ENCODE peak calls at places on chromosomes 11 and 22, in four cellular contexts. O, N, F and W are unnamed samples.

GRCh38 chr11:82384308-82384707 is 349.4 kb downstream of the FAM181B start:
- DNase-seq in O (no peak), N (no peak), F (no peak), W (no peak)

GRCh38 chr22:30754971-30755759 is 60.5 kb downstream of the OSBP2 start:
- DNase-seq in O (peak), N (peak), F (peak), W (peak)

GRCh38 chr11:128908391-128909246 is 17.5 kb downstream of the KCNJ5 start:
- DNase-seq in O (peak), N (peak), F (no peak), W (peak)

GRCh38 chr22:38873469-38874411 is 1.7 kb upstream of the CBX6 start:
- DNase-seq in O (peak), N (no peak), F (peak), W (no peak)

GRCh38 chr11:2590951-2591754 is 108.6 kb downstream of the KCNQ1OT1 start:
- DNase-seq in O (no peak), N (no peak), F (no peak), W (no peak)

GRCh38 chr22:45884201-45885067 is 92.5 kb downstream of the WNT7B start:
- DNase-seq in O (no peak), N (no peak), F (no peak), W (no peak)

GRCh38 chr11:92528051-92528450 is 303.4 kb downstream of the FAT3 start:
- DNase-seq in O (peak), N (no peak), F (no peak), W (no peak)

GRCh38 chr22:29270475-29271271 is 2.6 kb downstream of the EWSR1 start:
- DNase-seq in O (peak), N (no peak), F (no peak), W (no peak)

GRCh38 chr11:12441081-12441801 is 63.9 kb downstream of the PARVA start:
- DNase-seq in O (peak), N (no peak), F (no peak), W (peak)

GRCh38 chr22:26489447-26490036 is 5.9 kb downstream of the SRRD start:
- DNase-seq in O (no peak), N (no peak), F (no peak), W (no peak)

GRCh38 chr11:127493330-127493729 is 492.8 kb upstream of the KIRREL3 start:
- DNase-seq in O (peak), N (no peak), F (no peak), W (no peak)

GRCh38 chr11:33135768-33136443 is 25.4 kb downstream of the CSTF3 start:
- DNase-seq in O (no peak), N (no peak), F (no peak), W (no peak)
- TF ChIP-seq CTCF in O (no peak), N (no peak), F (no peak), W (no peak)

GRCh38 chr11:134014502-134014901 is 54.4 kb upstream of the JAM3 start:
- DNase-seq in O (no peak), N (no peak), F (no peak), W (no peak)
- TF ChIP-seq CTCF in O (no peak), N (no peak), F (no peak), W (no peak)

GRCh38 chr22:36017661-36018091 is 10.9 kb downstream of the RBFOX2 start:
- DNase-seq in O (no peak), N (no peak), F (no peak), W (no peak)
- TF ChIP-seq CTCF in O (no peak), N (no peak), F (no peak), W (no peak)

GRCh38 chr11:66279092-66279797 is 1.3 kb downstream of the CNIH2 start:
- DNase-seq in O (no peak), N (no peak), F (no peak), W (no peak)

GRCh38 chr11:66277475-66278391 is at the start of gene CNIH2:
- DNase-seq in O (peak), N (peak), F (no peak), W (peak)

GRCh38 chr11:66275984-66276612 is 1.9 kb upstream of the CNIH2 start:
- DNase-seq in O (no peak), N (no peak), F (no peak), W (no peak)

GRCh38 chr11:66280428-66280827 is 2.5 kb downstream of the CNIH2 start:
- DNase-seq in O (peak), N (no peak), F (no peak), W (no peak)

DNA sequence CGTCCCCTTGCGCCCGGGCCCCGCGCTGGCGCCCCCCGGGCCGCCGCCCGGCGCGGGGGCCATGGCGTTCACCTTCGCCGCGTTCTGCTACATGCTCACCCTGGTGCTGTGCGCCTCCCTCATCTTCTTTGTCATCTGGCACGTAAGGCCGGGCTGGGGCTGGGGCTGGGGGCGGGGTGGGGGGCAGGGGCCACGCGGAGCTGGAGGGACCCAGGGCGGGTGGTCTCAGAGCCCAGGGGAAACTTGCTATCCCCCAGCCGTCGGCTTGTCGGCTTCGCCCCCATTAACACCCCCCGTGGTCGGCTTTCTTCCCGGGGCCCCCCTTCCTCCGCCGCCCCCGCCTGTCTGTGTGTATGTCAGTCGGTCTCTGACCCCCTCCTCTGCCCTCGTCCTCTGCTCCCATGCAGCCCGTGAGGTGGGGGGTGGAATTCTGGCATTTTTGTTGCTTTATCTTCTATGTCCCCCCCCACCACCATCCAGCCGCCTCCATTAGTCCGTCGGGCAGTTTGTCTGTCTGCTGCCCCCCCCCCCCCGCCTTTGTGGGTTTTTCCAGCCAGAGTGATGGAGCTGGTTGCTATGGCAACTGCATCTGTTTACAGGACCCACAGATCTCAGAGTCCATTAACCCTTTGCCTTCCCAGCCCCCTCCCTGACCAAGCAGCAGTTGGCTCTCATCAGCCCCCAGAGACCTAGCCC is 569 bp downstream of the CNIH2 start:
- DNase-seq in O (peak), N (no peak), F (no peak), W (no peak)
- TF ChIP-seq CTCF in O (no peak), N (no peak), F (no peak), W (no peak)

DNA sequence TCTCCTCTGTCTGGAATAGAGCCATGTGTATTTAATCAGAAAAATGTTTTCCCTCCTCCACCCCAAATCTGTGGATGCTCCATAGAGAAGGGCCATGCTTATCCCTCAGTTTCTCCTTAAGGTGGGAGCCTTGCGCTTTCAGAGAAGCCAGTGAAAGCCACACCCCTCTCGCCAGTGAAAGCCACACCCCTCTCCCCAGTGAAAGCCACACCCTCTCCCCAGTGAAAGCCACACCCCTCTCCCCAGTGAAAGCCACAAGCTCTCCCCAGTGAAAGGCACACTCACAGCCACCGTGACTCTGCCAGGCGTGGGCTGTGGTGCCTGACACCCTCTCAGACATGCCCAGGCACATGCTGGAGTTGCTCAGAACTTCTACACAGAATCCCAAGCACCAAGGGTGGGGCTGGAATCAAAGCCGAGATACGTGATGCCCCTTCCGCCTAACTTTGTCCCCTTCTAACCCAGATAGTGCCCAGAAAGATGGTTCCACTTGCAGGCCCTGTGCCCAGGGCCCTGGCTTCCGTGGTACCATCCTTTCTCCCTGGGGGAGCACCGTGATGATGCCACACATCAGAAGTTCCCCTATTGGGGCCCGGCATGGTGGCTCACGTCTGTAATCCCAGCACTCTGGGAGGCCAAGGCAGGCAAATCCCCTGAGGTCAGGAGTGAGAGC is 16.5 kb upstream of the PRR5 start:
- DNase-seq in O (peak), N (peak), F (peak), W (peak)
- TF ChIP-seq CTCF in O (no peak), N (no peak), F (no peak), W (no peak)

DNA sequence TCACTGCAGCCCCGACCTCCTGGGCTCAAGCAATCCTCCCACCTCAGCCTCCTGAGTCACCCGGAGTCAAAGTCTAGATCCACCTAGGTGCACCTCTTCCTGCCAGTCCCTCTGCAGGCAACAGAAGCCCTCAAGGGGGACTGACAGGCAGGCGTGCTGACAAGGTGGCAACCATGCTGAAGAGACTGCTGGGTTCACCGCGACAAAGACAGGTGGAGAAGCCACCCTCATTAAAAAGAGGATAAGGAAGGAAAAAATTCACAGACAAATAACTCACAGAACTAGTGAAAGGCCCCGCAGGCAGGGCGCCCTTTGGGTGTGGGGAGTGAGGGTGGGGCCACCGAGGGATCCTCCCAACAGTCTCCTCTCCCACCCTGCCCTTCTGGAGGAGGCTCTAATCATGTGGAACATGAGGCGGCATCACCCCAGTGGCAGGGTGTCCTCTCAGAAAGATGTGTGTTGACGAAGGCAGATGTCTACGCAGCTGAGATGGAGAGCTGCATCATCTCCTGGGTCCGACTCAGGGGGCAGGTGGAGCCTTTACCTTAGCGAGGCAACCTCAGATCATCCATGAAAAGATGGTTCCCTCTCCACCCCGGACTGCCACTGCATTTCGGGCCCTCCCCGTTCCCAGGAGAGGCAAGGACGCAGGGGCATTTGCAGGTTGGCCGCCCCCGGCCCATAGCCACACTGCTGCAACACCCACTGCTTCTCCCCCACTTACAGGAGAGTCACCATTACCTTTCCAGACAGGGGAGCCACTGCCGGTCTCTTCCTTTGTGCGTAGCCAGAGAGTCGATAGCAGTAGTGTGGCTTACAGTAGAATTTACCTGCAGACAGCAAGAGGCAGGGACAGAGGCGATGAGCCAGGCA is 91.2 kb upstream of the BID start:
- DNase-seq in O (no peak), N (no peak), F (no peak), W (no peak)
- TF ChIP-seq CTCF in O (no peak), N (no peak), F (no peak), W (no peak)